ENCODE peak calls at places on chromosomes 11 and 22, in eight cellular contexts. One of them, this sample, is unnamed.

GRCh38 chr11:65442952-65443351 is 20.4 kb downstream of the NEAT1 start:
- DNase-seq in stimulated activated CD8-positive, alpha-beta memory T cell treated with anti-CD3 and anti-CD28 coated beads, Interleukin-7, amount 100 ng/mL, for 1 hour: no peak
- DNase-seq in right lobe of liver: peak; percentile 34
- DNase-seq in GM12891: no peak
- DNase-seq in NCI-H460: no peak
- DNase-seq in GOT3: no peak
- DNase-seq in activated naive CD4-positive, alpha-beta T cell: no peak
- DNase-seq in adrenal gland: peak; percentile 39
- DNase-seq in this sample: no peak

GRCh38 chr11:44497995-44498394 is 67.5 kb upstream of the CD82 start:
- DNase-seq in GOT3: no peak
- DNase-seq in adrenal gland: no peak
- DNase-seq in GM12891: no peak
- DNase-seq in right lobe of liver: no peak
- DNase-seq in NCI-H460: no peak
- DNase-seq in activated naive CD4-positive, alpha-beta T cell: no peak
- DNase-seq in stimulated activated CD8-positive, alpha-beta memory T cell treated with anti-CD3 and anti-CD28 coated beads, Interleukin-7, amount 100 ng/mL, for 1 hour: no peak
- DNase-seq in this sample: no peak

GRCh38 chr11:58133329-58134076 is 8.2 kb upstream of the OR9I1 start:
- DNase-seq in activated naive CD4-positive, alpha-beta T cell: no peak
- DNase-seq in NCI-H460: no peak
- DNase-seq in GM12891: no peak
- DNase-seq in adrenal gland: no peak
- DNase-seq in right lobe of liver: no peak
- DNase-seq in stimulated activated CD8-positive, alpha-beta memory T cell treated with anti-CD3 and anti-CD28 coated beads, Interleukin-7, amount 100 ng/mL, for 1 hour: no peak
- DNase-seq in GOT3: no peak
- DNase-seq in this sample: no peak

GRCh38 chr11:8066911-8067455 is 14.0 kb upstream of the TUB start:
- DNase-seq in adrenal gland: no peak
- DNase-seq in stimulated activated CD8-positive, alpha-beta memory T cell treated with anti-CD3 and anti-CD28 coated beads, Interleukin-7, amount 100 ng/mL, for 1 hour: no peak
- DNase-seq in GOT3: no peak
- DNase-seq in GM12891: no peak
- DNase-seq in activated naive CD4-positive, alpha-beta T cell: no peak
- DNase-seq in NCI-H460: no peak
- DNase-seq in right lobe of liver: no peak
- DNase-seq in this sample: peak; percentile 47

GRCh38 chr11:122741613-122742012 is 86.1 kb downstream of the UBASH3B start:
- DNase-seq in activated naive CD4-positive, alpha-beta T cell: no peak
- DNase-seq in NCI-H460: no peak
- DNase-seq in GM12891: no peak
- DNase-seq in GOT3: no peak
- DNase-seq in right lobe of liver: peak; percentile 37
- DNase-seq in stimulated activated CD8-positive, alpha-beta memory T cell treated with anti-CD3 and anti-CD28 coated beads, Interleukin-7, amount 100 ng/mL, for 1 hour: no peak
- DNase-seq in adrenal gland: peak; percentile 57
- DNase-seq in this sample: no peak

GRCh38 chr11:69295079-69295994 is 1.4 kb downstream of the MYEOV start:
- DNase-seq in NCI-H460: no peak
- DNase-seq in stimulated activated CD8-positive, alpha-beta memory T cell treated with anti-CD3 and anti-CD28 coated beads, Interleukin-7, amount 100 ng/mL, for 1 hour: no peak
- DNase-seq in GOT3: no peak
- DNase-seq in activated naive CD4-positive, alpha-beta T cell: no peak
- DNase-seq in GM12891: no peak
- DNase-seq in right lobe of liver: no peak
- DNase-seq in adrenal gland: no peak
- DNase-seq in this sample: no peak

GRCh38 chr11:123590296-123590912 is 64.0 kb downstream of the SCN3B start:
- DNase-seq in GOT3: peak; percentile 5
- DNase-seq in stimulated activated CD8-positive, alpha-beta memory T cell treated with anti-CD3 and anti-CD28 coated beads, Interleukin-7, amount 100 ng/mL, for 1 hour: no peak
- DNase-seq in right lobe of liver: peak; percentile 40
- DNase-seq in NCI-H460: no peak
- DNase-seq in adrenal gland: peak; percentile 96
- DNase-seq in activated naive CD4-positive, alpha-beta T cell: no peak
- DNase-seq in GM12891: no peak
- DNase-seq in this sample: no peak

GRCh38 chr11:69048056-69048717 is 545 bp upstream of the TPCN2 start:
- DNase-seq in right lobe of liver: no peak
- DNase-seq in GM12891: no peak
- DNase-seq in NCI-H460: no peak
- DNase-seq in stimulated activated CD8-positive, alpha-beta memory T cell treated with anti-CD3 and anti-CD28 coated beads, Interleukin-7, amount 100 ng/mL, for 1 hour: no peak
- DNase-seq in adrenal gland: no peak
- DNase-seq in activated naive CD4-positive, alpha-beta T cell: no peak
- DNase-seq in GOT3: no peak
- DNase-seq in this sample: no peak

GRCh38 chr22:48635825-48636224 is 1191.8 kb downstream of the BRD1 start:
- DNase-seq in stimulated activated CD8-positive, alpha-beta memory T cell treated with anti-CD3 and anti-CD28 coated beads, Interleukin-7, amount 100 ng/mL, for 1 hour: no peak
- DNase-seq in right lobe of liver: peak; percentile 69
- DNase-seq in adrenal gland: no peak
- DNase-seq in GOT3: no peak
- DNase-seq in activated naive CD4-positive, alpha-beta T cell: no peak
- DNase-seq in NCI-H460: no peak
- DNase-seq in GM12891: no peak
- DNase-seq in this sample: no peak

GRCh38 chr11:96464695-96465307 is 75.0 kb downstream of the JRKL start:
- DNase-seq in right lobe of liver: no peak
- DNase-seq in GM12891: peak; percentile 38
- DNase-seq in NCI-H460: peak; percentile 62
- DNase-seq in activated naive CD4-positive, alpha-beta T cell: no peak
- DNase-seq in GOT3: no peak
- DNase-seq in adrenal gland: no peak
- DNase-seq in stimulated activated CD8-positive, alpha-beta memory T cell treated with anti-CD3 and anti-CD28 coated beads, Interleukin-7, amount 100 ng/mL, for 1 hour: no peak
- DNase-seq in this sample: no peak

GRCh38 chr11:63537293-63538101 is 889 bp downstream of the PLAAT4 start:
- DNase-seq in NCI-H460: no peak
- DNase-seq in activated naive CD4-positive, alpha-beta T cell: no peak
- DNase-seq in stimulated activated CD8-positive, alpha-beta memory T cell treated with anti-CD3 and anti-CD28 coated beads, Interleukin-7, amount 100 ng/mL, for 1 hour: no peak
- DNase-seq in GOT3: no peak
- DNase-seq in adrenal gland: peak; percentile 78
- DNase-seq in GM12891: no peak
- DNase-seq in right lobe of liver: peak; percentile 69
- DNase-seq in this sample: no peak

GRCh38 chr11:31887180-31887579 is 76.1 kb upstream of the PAX6 start:
- DNase-seq in activated naive CD4-positive, alpha-beta T cell: no peak
- DNase-seq in adrenal gland: no peak
- DNase-seq in GM12891: no peak
- DNase-seq in NCI-H460: no peak
- DNase-seq in stimulated activated CD8-positive, alpha-beta memory T cell treated with anti-CD3 and anti-CD28 coated beads, Interleukin-7, amount 100 ng/mL, for 1 hour: no peak
- DNase-seq in right lobe of liver: no peak
- DNase-seq in GOT3: no peak
- DNase-seq in this sample: no peak

GRCh38 chr11:103805688-103806009 is 230.8 kb upstream of the DDI1 start:
- DNase-seq in activated naive CD4-positive, alpha-beta T cell: no peak
- DNase-seq in right lobe of liver: no peak
- DNase-seq in adrenal gland: no peak
- DNase-seq in GOT3: no peak
- DNase-seq in NCI-H460: no peak
- DNase-seq in GM12891: no peak
- DNase-seq in stimulated activated CD8-positive, alpha-beta memory T cell treated with anti-CD3 and anti-CD28 coated beads, Interleukin-7, amount 100 ng/mL, for 1 hour: no peak
- DNase-seq in this sample: no peak

GRCh38 chr11:85318573-85318972 is 308.6 kb downstream of the DLG2 start:
- DNase-seq in adrenal gland: no peak
- DNase-seq in NCI-H460: no peak
- DNase-seq in GM12891: no peak
- DNase-seq in GOT3: no peak
- DNase-seq in right lobe of liver: no peak
- DNase-seq in activated naive CD4-positive, alpha-beta T cell: no peak
- DNase-seq in stimulated activated CD8-positive, alpha-beta memory T cell treated with anti-CD3 and anti-CD28 coated beads, Interleukin-7, amount 100 ng/mL, for 1 hour: no peak
- DNase-seq in this sample: no peak

GRCh38 chr11:77637345-77638165 is at the start of gene CLNS1A:
- DNase-seq in GM12891: peak; percentile 66
- DNase-seq in NCI-H460: peak; percentile 79
- DNase-seq in adrenal gland: peak; percentile 88
- DNase-seq in right lobe of liver: peak; percentile 84
- DNase-seq in activated naive CD4-positive, alpha-beta T cell: peak; percentile 45
- DNase-seq in stimulated activated CD8-positive, alpha-beta memory T cell treated with anti-CD3 and anti-CD28 coated beads, Interleukin-7, amount 100 ng/mL, for 1 hour: peak; percentile 56
- DNase-seq in GOT3: no peak
- DNase-seq in this sample: peak; percentile 64

GRCh38 chr11:19929655-19930054 is 217.0 kb downstream of the NAV2 start:
- DNase-seq in GOT3: no peak
- DNase-seq in right lobe of liver: no peak
- DNase-seq in GM12891: no peak
- DNase-seq in adrenal gland: no peak
- DNase-seq in NCI-H460: no peak
- DNase-seq in stimulated activated CD8-positive, alpha-beta memory T cell treated with anti-CD3 and anti-CD28 coated beads, Interleukin-7, amount 100 ng/mL, for 1 hour: no peak
- DNase-seq in activated naive CD4-positive, alpha-beta T cell: no peak
- DNase-seq in this sample: no peak

GRCh38 chr11:57373146-57373545 is 7.8 kb downstream of the PRG3 start:
- DNase-seq in right lobe of liver: no peak
- DNase-seq in adrenal gland: no peak
- DNase-seq in GM12891: no peak
- DNase-seq in activated naive CD4-positive, alpha-beta T cell: no peak
- DNase-seq in NCI-H460: no peak
- DNase-seq in GOT3: no peak
- DNase-seq in stimulated activated CD8-positive, alpha-beta memory T cell treated with anti-CD3 and anti-CD28 coated beads, Interleukin-7, amount 100 ng/mL, for 1 hour: no peak
- DNase-seq in this sample: no peak

GRCh38 chr11:74449369-74449931 is 17.9 kb downstream of the KCNE3 start:
- DNase-seq in GM12891: no peak
- DNase-seq in adrenal gland: peak; percentile 67
- DNase-seq in GOT3: no peak
- DNase-seq in NCI-H460: peak; percentile 56
- DNase-seq in activated naive CD4-positive, alpha-beta T cell: no peak
- DNase-seq in stimulated activated CD8-positive, alpha-beta memory T cell treated with anti-CD3 and anti-CD28 coated beads, Interleukin-7, amount 100 ng/mL, for 1 hour: no peak
- DNase-seq in right lobe of liver: no peak
- DNase-seq in this sample: no peak

GRCh38 chr11:104060004-104060403 is 23.6 kb downstream of the DDI1 start:
- DNase-seq in right lobe of liver: no peak
- DNase-seq in GOT3: no peak
- DNase-seq in NCI-H460: no peak
- DNase-seq in stimulated activated CD8-positive, alpha-beta memory T cell treated with anti-CD3 and anti-CD28 coated beads, Interleukin-7, amount 100 ng/mL, for 1 hour: no peak
- DNase-seq in GM12891: no peak
- DNase-seq in activated naive CD4-positive, alpha-beta T cell: no peak
- DNase-seq in adrenal gland: no peak
- DNase-seq in this sample: no peak

GRCh38 chr11:57641426-57641825 is 8.3 kb downstream of the YPEL4 start:
- DNase-seq in adrenal gland: no peak
- DNase-seq in NCI-H460: peak; percentile 21
- DNase-seq in GOT3: no peak
- DNase-seq in stimulated activated CD8-positive, alpha-beta memory T cell treated with anti-CD3 and anti-CD28 coated beads, Interleukin-7, amount 100 ng/mL, for 1 hour: no peak
- DNase-seq in activated naive CD4-positive, alpha-beta T cell: no peak
- DNase-seq in GM12891: no peak
- DNase-seq in right lobe of liver: no peak
- DNase-seq in this sample: no peak

GRCh38 chr22:44403930-44404329 is 91.2 kb upstream of the SHISAL1 start:
- DNase-seq in stimulated activated CD8-positive, alpha-beta memory T cell treated with anti-CD3 and anti-CD28 coated beads, Interleukin-7, amount 100 ng/mL, for 1 hour: no peak
- DNase-seq in NCI-H460: no peak
- DNase-seq in right lobe of liver: no peak
- DNase-seq in activated naive CD4-positive, alpha-beta T cell: no peak
- DNase-seq in adrenal gland: no peak
- DNase-seq in GOT3: no peak
- DNase-seq in GM12891: no peak
- DNase-seq in this sample: no peak

GRCh38 chr22:45129703-45130524 is 33.8 kb upstream of the NUP50 start:
- DNase-seq in right lobe of liver: no peak
- DNase-seq in GOT3: no peak
- DNase-seq in stimulated activated CD8-positive, alpha-beta memory T cell treated with anti-CD3 and anti-CD28 coated beads, Interleukin-7, amount 100 ng/mL, for 1 hour: peak; percentile 1
- DNase-seq in adrenal gland: no peak
- DNase-seq in activated naive CD4-positive, alpha-beta T cell: no peak
- DNase-seq in NCI-H460: no peak
- DNase-seq in GM12891: no peak
- DNase-seq in this sample: no peak

GRCh38 chr11:90220391-90220790 is 2.5 kb downstream of the CHORDC1 start:
- DNase-seq in activated naive CD4-positive, alpha-beta T cell: no peak
- DNase-seq in GM12891: no peak
- DNase-seq in NCI-H460: no peak
- DNase-seq in right lobe of liver: no peak
- DNase-seq in GOT3: no peak
- DNase-seq in stimulated activated CD8-positive, alpha-beta memory T cell treated with anti-CD3 and anti-CD28 coated beads, Interleukin-7, amount 100 ng/mL, for 1 hour: no peak
- DNase-seq in adrenal gland: peak; percentile 18
- DNase-seq in this sample: no peak

GRCh38 chr22:42685941-42686666 is 34.6 kb downstream of the A4GALT start:
- DNase-seq in adrenal gland: peak; percentile 39
- DNase-seq in activated naive CD4-positive, alpha-beta T cell: no peak
- DNase-seq in NCI-H460: no peak
- DNase-seq in GOT3: no peak
- DNase-seq in stimulated activated CD8-positive, alpha-beta memory T cell treated with anti-CD3 and anti-CD28 coated beads, Interleukin-7, amount 100 ng/mL, for 1 hour: no peak
- DNase-seq in right lobe of liver: no peak
- DNase-seq in GM12891: no peak
- DNase-seq in this sample: no peak

GRCh38 chr11:1473786-1474185 is 12.8 kb downstream of the MOB2 start:
- DNase-seq in activated naive CD4-positive, alpha-beta T cell: no peak
- DNase-seq in GOT3: no peak
- DNase-seq in NCI-H460: no peak
- DNase-seq in GM12891: no peak
- DNase-seq in adrenal gland: no peak
- DNase-seq in right lobe of liver: peak; percentile 6
- DNase-seq in stimulated activated CD8-positive, alpha-beta memory T cell treated with anti-CD3 and anti-CD28 coated beads, Interleukin-7, amount 100 ng/mL, for 1 hour: no peak
- DNase-seq in this sample: no peak

GRCh38 chr11:75273989-75274391 is 33.4 kb downstream of the TPBGL start:
- DNase-seq in adrenal gland: no peak
- DNase-seq in NCI-H460: no peak
- DNase-seq in activated naive CD4-positive, alpha-beta T cell: no peak
- DNase-seq in right lobe of liver: no peak
- DNase-seq in GOT3: no peak
- DNase-seq in stimulated activated CD8-positive, alpha-beta memory T cell treated with anti-CD3 and anti-CD28 coated beads, Interleukin-7, amount 100 ng/mL, for 1 hour: no peak
- DNase-seq in GM12891: no peak
- DNase-seq in this sample: no peak

GRCh38 chr22:45998638-45999378 is 21.8 kb upstream of the WNT7B start:
- DNase-seq in GM12891: no peak
- DNase-seq in adrenal gland: peak; percentile 49
- DNase-seq in GOT3: no peak
- DNase-seq in stimulated activated CD8-positive, alpha-beta memory T cell treated with anti-CD3 and anti-CD28 coated beads, Interleukin-7, amount 100 ng/mL, for 1 hour: no peak
- DNase-seq in activated naive CD4-positive, alpha-beta T cell: no peak
- DNase-seq in NCI-H460: no peak
- DNase-seq in right lobe of liver: no peak
- DNase-seq in this sample: no peak

GRCh38 chr11:75591371-75591770 is 29.3 kb downstream of the SERPINH1 start:
- DNase-seq in GM12891: no peak
- DNase-seq in right lobe of liver: no peak
- DNase-seq in stimulated activated CD8-positive, alpha-beta memory T cell treated with anti-CD3 and anti-CD28 coated beads, Interleukin-7, amount 100 ng/mL, for 1 hour: no peak
- DNase-seq in activated naive CD4-positive, alpha-beta T cell: no peak
- DNase-seq in NCI-H460: no peak
- DNase-seq in adrenal gland: no peak
- DNase-seq in GOT3: no peak
- DNase-seq in this sample: no peak

GRCh38 chr11:130711193-130711592 is 205.1 kb downstream of the SNX19 start:
- DNase-seq in right lobe of liver: no peak
- DNase-seq in NCI-H460: no peak
- DNase-seq in adrenal gland: no peak
- DNase-seq in GM12891: no peak
- DNase-seq in GOT3: no peak
- DNase-seq in stimulated activated CD8-positive, alpha-beta memory T cell treated with anti-CD3 and anti-CD28 coated beads, Interleukin-7, amount 100 ng/mL, for 1 hour: no peak
- DNase-seq in activated naive CD4-positive, alpha-beta T cell: no peak
- DNase-seq in this sample: no peak

GRCh38 chr11:70610561-70610960 is 212.2 kb downstream of the CTTN start:
- DNase-seq in GM12891: no peak
- DNase-seq in activated naive CD4-positive, alpha-beta T cell: no peak
- DNase-seq in NCI-H460: no peak
- DNase-seq in GOT3: no peak
- DNase-seq in stimulated activated CD8-positive, alpha-beta memory T cell treated with anti-CD3 and anti-CD28 coated beads, Interleukin-7, amount 100 ng/mL, for 1 hour: no peak
- DNase-seq in adrenal gland: no peak
- DNase-seq in right lobe of liver: no peak
- DNase-seq in this sample: no peak

GRCh38 chr11:123103326-123103980 is 41.5 kb upstream of the HSPA8 start:
- DNase-seq in NCI-H460: peak; percentile 45
- DNase-seq in adrenal gland: peak; percentile 49
- DNase-seq in stimulated activated CD8-positive, alpha-beta memory T cell treated with anti-CD3 and anti-CD28 coated beads, Interleukin-7, amount 100 ng/mL, for 1 hour: no peak
- DNase-seq in activated naive CD4-positive, alpha-beta T cell: no peak
- DNase-seq in GM12891: peak; percentile 30
- DNase-seq in right lobe of liver: no peak
- DNase-seq in GOT3: no peak
- DNase-seq in this sample: no peak

GRCh38 chr11:8318536-8318935 is 54.9 kb upstream of the LMO1 start:
- DNase-seq in GOT3: no peak
- DNase-seq in right lobe of liver: no peak
- DNase-seq in GM12891: no peak
- DNase-seq in NCI-H460: no peak
- DNase-seq in activated naive CD4-positive, alpha-beta T cell: no peak
- DNase-seq in stimulated activated CD8-positive, alpha-beta memory T cell treated with anti-CD3 and anti-CD28 coated beads, Interleukin-7, amount 100 ng/mL, for 1 hour: no peak
- DNase-seq in adrenal gland: no peak
- DNase-seq in this sample: peak; percentile 81

GRCh38 chr22:44200451-44200850 is 19.7 kb downstream of the PARVG start:
- DNase-seq in stimulated activated CD8-positive, alpha-beta memory T cell treated with anti-CD3 and anti-CD28 coated beads, Interleukin-7, amount 100 ng/mL, for 1 hour: no peak
- DNase-seq in adrenal gland: no peak
- DNase-seq in right lobe of liver: no peak
- DNase-seq in GM12891: no peak
- DNase-seq in GOT3: no peak
- DNase-seq in activated naive CD4-positive, alpha-beta T cell: no peak
- DNase-seq in NCI-H460: no peak
- DNase-seq in this sample: no peak

GRCh38 chr11:129323896-129324522 is 51.6 kb upstream of the BARX2 start:
- DNase-seq in activated naive CD4-positive, alpha-beta T cell: no peak
- DNase-seq in NCI-H460: peak; percentile 19
- DNase-seq in adrenal gland: peak; percentile 25
- DNase-seq in stimulated activated CD8-positive, alpha-beta memory T cell treated with anti-CD3 and anti-CD28 coated beads, Interleukin-7, amount 100 ng/mL, for 1 hour: no peak
- DNase-seq in GM12891: no peak
- DNase-seq in right lobe of liver: no peak
- DNase-seq in GOT3: no peak
- DNase-seq in this sample: no peak